ENCODE peak calls at places on chromosomes 6 and 20, in eight cellular contexts. C, Q, Y, S, P, T, K and J are unnamed samples.

GRCh38 chr6:28489366-28490190 is 26.0 kb downstream of the GPX6 start:
- DNase-seq in C (peak; percentile 23), Q (peak; percentile 69), Y (peak; percentile 36), S (no peak), P (no peak), T (peak; percentile 93), K (peak; percentile 82), J (peak; percentile 85)

GRCh38 chr6:104537185-104537584 is 322.5 kb downstream of the HACE1 start:
- DNase-seq in C (peak; percentile 32), Q (peak; percentile 72), Y (no peak), S (no peak), P (no peak), T (no peak), K (no peak), J (peak; percentile 63)

GRCh38 chr6:160991411-160992322 is at the start of gene MAP3K4:
- DNase-seq in C (no peak), Q (peak; percentile 81), Y (peak; percentile 75), S (peak; percentile 71), P (no peak), T (peak; percentile 93), K (peak; percentile 86), J (peak; percentile 88)

GRCh38 chr6:56961151-56961550 is 6.2 kb downstream of the BEND6 start:
- DNase-seq in C (no peak), Q (no peak), Y (no peak), S (no peak), P (no peak), T (peak; percentile 13), K (no peak), J (peak; percentile 31)

GRCh38 chr20:25469558-25469957 is 62.1 kb downstream of the GINS1 start:
- DNase-seq in C (no peak), Q (no peak), Y (no peak), S (no peak), P (no peak), T (no peak), K (no peak), J (no peak)

GRCh38 chr20:24993337-24994185 is 1.0 kb upstream of the APMAP start:
- DNase-seq in C (no peak), Q (peak; percentile 69), Y (no peak), S (no peak), P (peak; percentile 54), T (no peak), K (no peak), J (peak; percentile 65)

GRCh38 chr6:126176266-126176665 is 163.6 kb upstream of the CENPW start:
- DNase-seq in C (no peak), Q (peak; percentile 71), Y (peak; percentile 14), S (no peak), P (no peak), T (no peak), K (no peak), J (no peak)

GRCh38 chr6:131268303-131268702 is 133.0 kb downstream of the AKAP7 start:
- DNase-seq in C (no peak), Q (no peak), Y (no peak), S (no peak), P (no peak), T (no peak), K (no peak), J (no peak)

GRCh38 chr6:166657531-166657930 is 30.5 kb upstream of the RPS6KA2 start:
- DNase-seq in C (no peak), Q (no peak), Y (peak; percentile 85), S (no peak), P (no peak), T (no peak), K (no peak), J (no peak)

GRCh38 chr6:31875852-31876251 is 2.9 kb downstream of the SLC44A4 start:
- DNase-seq in C (no peak), Q (no peak), Y (no peak), S (no peak), P (no peak), T (no peak), K (no peak), J (no peak)

GRCh38 chr20:31718952-31719643 is 3.6 kb downstream of the BCL2L1 start:
- DNase-seq in C (no peak), Q (no peak), Y (no peak), S (no peak), P (no peak), T (no peak), K (no peak), J (peak; percentile 97)

GRCh38 chr20:63521602-63522001 is 1.0 kb downstream of the PPDPF start:
- DNase-seq in C (no peak), Q (no peak), Y (no peak), S (no peak), P (no peak), T (peak; percentile 13), K (peak; percentile 53), J (no peak)

GRCh38 chr6:87498048-87498447 is 25.3 kb downstream of the SLC35A1 start:
- DNase-seq in C (no peak), Q (no peak), Y (no peak), S (no peak), P (no peak), T (no peak), K (no peak), J (peak; percentile 4)

GRCh38 chr6:111686249-111686997 is 80.7 kb upstream of the TRAF3IP2 start:
- DNase-seq in C (no peak), Q (no peak), Y (no peak), S (no peak), P (no peak), T (no peak), K (no peak), J (no peak)

GRCh38 chr6:97294451-97294850 is 11.4 kb upstream of the MMS22L start:
- DNase-seq in C (peak; percentile 23), Q (peak; percentile 16), Y (no peak), S (no peak), P (no peak), T (peak; percentile 52), K (no peak), J (peak; percentile 17)

GRCh38 chr6:31402324-31403282 is 792 bp upstream of the MICA start:
- DNase-seq in C (no peak), Q (peak; percentile 18), Y (no peak), S (no peak), P (no peak), T (peak; percentile 47), K (no peak), J (peak; percentile 53)

GRCh38 chr6:137705166-137706064 is 161.6 kb upstream of the TNFAIP3 start:
- DNase-seq in C (no peak), Q (peak; percentile 82), Y (peak; percentile 64), S (no peak), P (peak; percentile 79), T (peak; percentile 76), K (peak; percentile 60), J (peak; percentile 66)

GRCh38 chr6:139757766-139758655 is 383.6 kb upstream of the CITED2 start:
- DNase-seq in C (no peak), Q (peak; percentile 78), Y (no peak), S (no peak), P (no peak), T (no peak), K (no peak), J (no peak)

GRCh38 chr6:163036251-163036650 is 308.5 kb downstream of the PACRG start:
- DNase-seq in C (no peak), Q (no peak), Y (no peak), S (no peak), P (no peak), T (no peak), K (no peak), J (no peak)

GRCh38 chr6:13116155-13116554 is 212.2 kb downstream of the TBC1D7 start:
- DNase-seq in C (no peak), Q (no peak), Y (peak; percentile 15), S (no peak), P (no peak), T (no peak), K (no peak), J (no peak)

GRCh38 chr6:5103250-5103649 is 18.1 kb downstream of the PPP1R3G start:
- DNase-seq in C (no peak), Q (no peak), Y (no peak), S (no peak), P (no peak), T (no peak), K (no peak), J (no peak)

GRCh38 chr20:18718129-18718528 is 95.5 kb upstream of the SCP2D1 start:
- DNase-seq in C (no peak), Q (no peak), Y (no peak), S (no peak), P (no peak), T (peak; percentile 16), K (no peak), J (no peak)
- TF ChIP-seq CTCF in C (no peak), Q (no peak), Y (no peak), S (no peak), P (no peak), T (no peak), K (no peak), J (peak; percentile 16)

DNA sequence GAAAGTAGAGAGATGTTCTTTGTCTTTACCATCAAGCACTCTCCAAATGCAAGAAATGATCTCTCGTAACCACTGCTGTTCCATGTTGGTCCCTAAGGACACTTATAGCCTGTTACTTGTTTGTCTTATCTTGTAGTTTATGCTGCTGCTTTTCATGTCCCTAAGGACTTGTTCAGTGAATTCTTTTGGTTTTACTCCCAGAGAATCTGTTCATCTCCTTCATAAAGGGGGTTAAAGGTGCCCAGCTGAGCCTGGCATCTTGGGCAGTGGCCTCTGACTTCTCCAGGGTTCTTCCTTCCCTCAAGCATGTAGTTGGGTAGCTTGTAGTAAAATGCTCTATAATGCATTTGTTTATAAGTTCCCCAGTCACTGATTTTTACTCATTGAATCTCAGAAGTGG is 864 bp upstream of the PKIG start:
- DNase-seq in C (no peak), Q (no peak), Y (no peak), S (no peak), P (no peak), T (no peak), K (no peak), J (no peak)
- H3K4me3 ChIP-seq in C (no peak overlapping the region), Q (no peak overlapping the region), Y (no peak overlapping the region), S (no peak overlapping the region), P (no peak overlapping the region), T (peak overlapping the region; percentile 6), K (peak overlapping the region; percentile 53), J (no peak overlapping the region)

DNA sequence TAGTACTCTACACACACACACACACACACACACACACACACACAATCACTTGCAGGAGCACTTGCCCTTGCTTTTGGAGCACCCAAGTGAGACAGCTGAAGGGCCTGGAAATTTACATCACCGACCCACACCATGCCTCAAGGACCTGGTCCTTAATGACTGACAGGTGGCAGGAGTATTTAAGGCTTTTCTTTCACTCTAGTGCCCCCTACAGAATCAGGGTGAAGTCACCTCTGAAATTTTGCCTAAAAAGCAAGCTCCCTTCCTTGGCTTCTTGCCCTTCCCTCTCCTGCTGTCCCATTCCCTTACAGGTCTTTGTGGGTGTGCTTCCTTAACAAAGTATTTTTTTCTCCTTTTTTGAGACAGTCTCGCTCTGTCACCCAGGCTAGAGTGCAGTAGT is 353.5 kb upstream of the IRAK1BP1 start:
- DNase-seq in C (no peak), Q (no peak), Y (no peak), S (no peak), P (no peak), T (peak; percentile 17), K (no peak), J (peak; percentile 19)
- TF ChIP-seq CTCF in C (no peak), Q (no peak), Y (no peak), S (no peak), P (no peak), T (peak; percentile 5), K (no peak), J (peak; percentile 14)

DNA sequence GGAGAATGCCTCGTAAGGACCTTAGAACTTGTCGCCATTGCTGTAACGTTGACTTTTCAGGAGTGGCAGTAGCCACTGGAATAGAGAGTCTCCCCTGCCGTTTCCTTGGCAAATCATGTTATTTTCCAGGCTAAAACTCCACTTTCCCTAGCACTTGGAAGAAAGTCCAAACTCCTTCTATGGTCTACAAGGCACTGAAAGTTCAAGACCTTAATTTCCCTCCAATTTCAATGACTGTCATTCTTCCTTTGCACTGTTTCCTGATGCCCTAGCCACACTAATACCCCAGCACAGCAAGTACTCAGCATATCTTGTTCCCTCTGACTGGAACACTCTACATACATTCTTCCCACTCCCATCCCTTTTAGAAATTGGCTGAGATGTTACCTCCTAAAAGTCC is 1.8 kb upstream of the TBPL1 start:
- DNase-seq in C (no peak), Q (no peak), Y (no peak), S (no peak), P (no peak), T (no peak), K (no peak), J (no peak)
- H3K4me3 ChIP-seq in C (peak overlapping the region; percentile 97), Q (peak overlapping the region; percentile 87), Y (no peak overlapping the region), S (peak overlapping the region; percentile 94), P (no peak overlapping the region), T (peak overlapping the region; percentile 92), K (peak overlapping the region; percentile 86), J (no peak overlapping the region)